ENCODE peak calls at places on chromosomes 3 and 15, in four cellular contexts. W, L, O and T are unnamed samples.

GRCh38 chr3:39569095-39569494 is 101.6 kb downstream of the MOBP start:
- DNase-seq in L (no peak), W (no peak), O (no peak), T (no peak)

GRCh38 chr3:141387446-141388030 is 19.2 kb downstream of the ZBTB38 start:
- DNase-seq in L (no peak), O (no peak), W (no peak), T (no peak)

GRCh38 chr3:11434017-11434526 is 161.9 kb downstream of the ATG7 start:
- DNase-seq in L (no peak), W (no peak), O (no peak), T (peak)

GRCh38 chr15:98649996-98650870 is 1.9 kb downstream of the IGF1R start:
- DNase-seq in W (no peak), L (no peak), O (no peak), T (no peak)

GRCh38 chr3:113514265-113514769 is 639 bp downstream of the SPICE1 start:
- DNase-seq in O (no peak), W (no peak), L (no peak), T (peak)

GRCh38 chr15:63288778-63289378 is 11.5 kb downstream of the APH1B start:
- DNase-seq in L (no peak), W (no peak), O (no peak), T (peak)

GRCh38 chr15:77069521-77070121 is 1.3 kb downstream of the TSPAN3 start:
- DNase-seq in O (no peak), W (no peak), L (no peak), T (no peak)

GRCh38 chr15:74955017-74955416 is 1.6 kb downstream of the RPP25 start:
- DNase-seq in W (no peak), L (no peak), O (no peak), T (no peak)